ENCODE peak calls at places on chromosome 20, in six cellular contexts. One of them, this sample, is unnamed.

GRCh38 chr20:6069669-6070068 is 15.8 kb upstream of the LRRN4 start:
- DNase-seq in fibroblast of the aortic adventitia: no peak
- DNase-seq in fibroblast of lung: no peak
- DNase-seq in cardiac muscle cell: no peak
- DNase-seq in retinal pigment epithelial cell: no peak
- DNase-seq in GM12865: no peak
- DNase-seq in this sample: no peak

GRCh38 chr20:46312075-46312944 is 4.0 kb upstream of the CDH22 start:
- DNase-seq in retinal pigment epithelial cell: no peak
- DNase-seq in fibroblast of lung: no peak
- DNase-seq in GM12865: no peak
- DNase-seq in cardiac muscle cell: peak; percentile 77
- DNase-seq in fibroblast of the aortic adventitia: no peak
- DNase-seq in this sample: no peak

GRCh38 chr20:42366626-42367025 is 748.4 kb upstream of the CHD6 start:
- DNase-seq in cardiac muscle cell: no peak
- DNase-seq in fibroblast of lung: no peak
- DNase-seq in GM12865: peak; percentile 4
- DNase-seq in retinal pigment epithelial cell: no peak
- DNase-seq in fibroblast of the aortic adventitia: no peak
- DNase-seq in this sample: no peak

GRCh38 chr20:34579191-34579661 is 20.7 kb downstream of the MAP1LC3A start:
- DNase-seq in retinal pigment epithelial cell: no peak
- DNase-seq in GM12865: no peak
- DNase-seq in fibroblast of lung: peak; percentile 78
- DNase-seq in cardiac muscle cell: no peak
- DNase-seq in fibroblast of the aortic adventitia: peak; percentile 78
- DNase-seq in this sample: peak; percentile 90

GRCh38 chr20:32036252-32036651 is 15.8 kb upstream of the HCK start:
- DNase-seq in fibroblast of the aortic adventitia: no peak
- DNase-seq in fibroblast of lung: no peak
- DNase-seq in retinal pigment epithelial cell: no peak
- DNase-seq in cardiac muscle cell: no peak
- DNase-seq in GM12865: no peak
- DNase-seq in this sample: no peak

GRCh38 chr20:49292010-49292409 is 14.2 kb upstream of the ZNFX1 start:
- DNase-seq in GM12865: no peak
- DNase-seq in fibroblast of lung: no peak
- DNase-seq in fibroblast of the aortic adventitia: no peak
- DNase-seq in cardiac muscle cell: no peak
- DNase-seq in retinal pigment epithelial cell: no peak
- DNase-seq in this sample: no peak

GRCh38 chr20:40103420-40103819 is 585.6 kb downstream of the MAFB start:
- DNase-seq in fibroblast of lung: no peak
- DNase-seq in fibroblast of the aortic adventitia: no peak
- DNase-seq in cardiac muscle cell: no peak
- DNase-seq in GM12865: no peak
- DNase-seq in retinal pigment epithelial cell: no peak
- DNase-seq in this sample: no peak

GRCh38 chr20:62860924-62861691 is 514 bp downstream of the TCFL5 start:
- DNase-seq in cardiac muscle cell: peak; percentile 30
- DNase-seq in fibroblast of lung: peak; percentile 25
- DNase-seq in retinal pigment epithelial cell: no peak
- DNase-seq in GM12865: peak; percentile 46
- DNase-seq in fibroblast of the aortic adventitia: no peak
- DNase-seq in this sample: no peak

GRCh38 chr20:19430641-19431307 is 218.3 kb downstream of the SLC24A3 start:
- DNase-seq in fibroblast of the aortic adventitia: no peak
- DNase-seq in GM12865: no peak
- DNase-seq in retinal pigment epithelial cell: no peak
- DNase-seq in fibroblast of lung: no peak
- DNase-seq in cardiac muscle cell: no peak
- DNase-seq in this sample: no peak

GRCh38 chr20:17938889-17939619 is 29.5 kb downstream of the SNX5 start:
- DNase-seq in fibroblast of lung: peak; percentile 55
- DNase-seq in retinal pigment epithelial cell: peak; percentile 61
- DNase-seq in fibroblast of the aortic adventitia: peak; percentile 69
- DNase-seq in GM12865: peak; percentile 85
- DNase-seq in cardiac muscle cell: peak; percentile 92
- DNase-seq in this sample: peak; percentile 65

GRCh38 chr20:59207742-59208357 is 44.2 kb downstream of the ZNF831 start:
- DNase-seq in GM12865: peak; percentile 78
- DNase-seq in fibroblast of the aortic adventitia: no peak
- DNase-seq in fibroblast of lung: no peak
- DNase-seq in cardiac muscle cell: peak; percentile 71
- DNase-seq in retinal pigment epithelial cell: no peak
- DNase-seq in this sample: peak; percentile 10

GRCh38 chr20:38932457-38933120 is 6.4 kb downstream of the FAM83D start:
- DNase-seq in cardiac muscle cell: no peak
- DNase-seq in GM12865: no peak
- DNase-seq in fibroblast of the aortic adventitia: peak; percentile 90
- DNase-seq in retinal pigment epithelial cell: no peak
- DNase-seq in fibroblast of lung: peak; percentile 76
- DNase-seq in this sample: peak; percentile 84
- H3K4me3 ChIP-seq in cardiac muscle cell: no peak overlapping the region
- H3K4me3 ChIP-seq in GM12865: no peak overlapping the region
- H3K4me3 ChIP-seq in fibroblast of the aortic adventitia: peak overlapping the region; percentile 38
- H3K4me3 ChIP-seq in retinal pigment epithelial cell: no peak overlapping the region
- H3K4me3 ChIP-seq in fibroblast of lung: no peak overlapping the region
- H3K4me3 ChIP-seq in this sample: peak overlapping the region; percentile 0

GRCh38 chr20:53959849-53960585 is 110.4 kb downstream of the BCAS1 start:
- DNase-seq in cardiac muscle cell: no peak
- DNase-seq in fibroblast of the aortic adventitia: peak; percentile 67
- DNase-seq in retinal pigment epithelial cell: no peak
- DNase-seq in GM12865: no peak
- DNase-seq in fibroblast of lung: peak; percentile 36
- DNase-seq in this sample: peak; percentile 48

GRCh38 chr20:53958240-53958639 is 112.2 kb downstream of the BCAS1 start:
- DNase-seq in GM12865: no peak
- DNase-seq in cardiac muscle cell: no peak
- DNase-seq in fibroblast of the aortic adventitia: no peak
- DNase-seq in retinal pigment epithelial cell: no peak
- DNase-seq in fibroblast of lung: no peak
- DNase-seq in this sample: no peak

GRCh38 chr20:53954734-53955658 is 115.4 kb downstream of the BCAS1 start:
- DNase-seq in cardiac muscle cell: no peak
- DNase-seq in fibroblast of the aortic adventitia: no peak
- DNase-seq in GM12865: no peak
- DNase-seq in retinal pigment epithelial cell: no peak
- DNase-seq in fibroblast of lung: no peak
- DNase-seq in this sample: no peak

GRCh38 chr20:53956013-53956715 is 114.2 kb downstream of the BCAS1 start:
- DNase-seq in fibroblast of the aortic adventitia: no peak
- DNase-seq in GM12865: no peak
- DNase-seq in cardiac muscle cell: no peak
- DNase-seq in retinal pigment epithelial cell: no peak
- DNase-seq in fibroblast of lung: no peak
- DNase-seq in this sample: no peak

GRCh38 chr20:53957421-53958172 is 112.8 kb downstream of the BCAS1 start:
- DNase-seq in cardiac muscle cell: no peak
- DNase-seq in retinal pigment epithelial cell: no peak
- DNase-seq in fibroblast of the aortic adventitia: peak; percentile 87
- DNase-seq in fibroblast of lung: peak; percentile 90
- DNase-seq in GM12865: no peak
- DNase-seq in this sample: peak; percentile 53
- TF ChIP-seq CTCF in cardiac muscle cell: peak; percentile 41
- TF ChIP-seq CTCF in retinal pigment epithelial cell: peak; percentile 48
- TF ChIP-seq CTCF in fibroblast of the aortic adventitia: peak; percentile 51
- TF ChIP-seq CTCF in fibroblast of lung: no peak
- TF ChIP-seq CTCF in GM12865: no peak
- TF ChIP-seq CTCF in this sample: peak; percentile 21

DNA sequence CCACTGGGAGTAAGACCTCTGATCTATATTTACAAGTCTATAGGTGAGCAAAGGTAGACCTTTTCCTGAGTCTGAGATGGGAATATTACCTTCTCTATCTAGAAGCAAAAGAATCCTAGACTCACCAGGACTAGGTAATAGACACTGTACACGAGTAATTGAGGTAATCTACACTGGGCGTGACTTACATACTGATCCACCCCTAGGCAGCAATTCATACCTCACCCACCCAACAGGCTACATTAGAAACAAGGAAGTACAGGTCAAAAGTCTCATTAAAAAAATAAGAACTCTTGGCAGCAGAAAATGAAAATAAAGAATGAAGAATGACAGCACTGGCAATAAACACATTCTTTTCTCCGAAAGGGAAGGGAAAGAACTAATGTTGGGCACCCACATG is 7.6 kb downstream of the CSNK2A1 start:
- DNase-seq in fibroblast of the aortic adventitia: no peak
- DNase-seq in retinal pigment epithelial cell: peak; percentile 52
- DNase-seq in GM12865: no peak
- DNase-seq in cardiac muscle cell: no peak
- DNase-seq in fibroblast of lung: peak; percentile 33
- DNase-seq in this sample: no peak
- H3K4me3 ChIP-seq in fibroblast of the aortic adventitia: no peak overlapping the region
- H3K4me3 ChIP-seq in retinal pigment epithelial cell: peak overlapping the region; percentile 13
- H3K4me3 ChIP-seq in GM12865: no peak overlapping the region
- H3K4me3 ChIP-seq in cardiac muscle cell: no peak overlapping the region
- H3K4me3 ChIP-seq in fibroblast of lung: no peak overlapping the region
- H3K4me3 ChIP-seq in this sample: no peak overlapping the region

GRCh38 chr20:44268802-44269201 is 21.7 kb downstream of the GDAP1L1 start:
- DNase-seq in fibroblast of lung: no peak
- DNase-seq in GM12865: no peak
- DNase-seq in cardiac muscle cell: no peak
- DNase-seq in fibroblast of the aortic adventitia: no peak
- DNase-seq in retinal pigment epithelial cell: no peak
- DNase-seq in this sample: no peak

GRCh38 chr20:44274303-44275017 is 27.4 kb downstream of the GDAP1L1 start:
- DNase-seq in retinal pigment epithelial cell: no peak
- DNase-seq in fibroblast of the aortic adventitia: no peak
- DNase-seq in GM12865: no peak
- DNase-seq in cardiac muscle cell: no peak
- DNase-seq in fibroblast of lung: no peak
- DNase-seq in this sample: no peak

GRCh38 chr20:44273231-44274215 is 26.4 kb downstream of the GDAP1L1 start:
- DNase-seq in fibroblast of the aortic adventitia: no peak
- DNase-seq in retinal pigment epithelial cell: no peak
- DNase-seq in cardiac muscle cell: no peak
- DNase-seq in fibroblast of lung: no peak
- DNase-seq in GM12865: peak; percentile 37
- DNase-seq in this sample: no peak

DNA sequence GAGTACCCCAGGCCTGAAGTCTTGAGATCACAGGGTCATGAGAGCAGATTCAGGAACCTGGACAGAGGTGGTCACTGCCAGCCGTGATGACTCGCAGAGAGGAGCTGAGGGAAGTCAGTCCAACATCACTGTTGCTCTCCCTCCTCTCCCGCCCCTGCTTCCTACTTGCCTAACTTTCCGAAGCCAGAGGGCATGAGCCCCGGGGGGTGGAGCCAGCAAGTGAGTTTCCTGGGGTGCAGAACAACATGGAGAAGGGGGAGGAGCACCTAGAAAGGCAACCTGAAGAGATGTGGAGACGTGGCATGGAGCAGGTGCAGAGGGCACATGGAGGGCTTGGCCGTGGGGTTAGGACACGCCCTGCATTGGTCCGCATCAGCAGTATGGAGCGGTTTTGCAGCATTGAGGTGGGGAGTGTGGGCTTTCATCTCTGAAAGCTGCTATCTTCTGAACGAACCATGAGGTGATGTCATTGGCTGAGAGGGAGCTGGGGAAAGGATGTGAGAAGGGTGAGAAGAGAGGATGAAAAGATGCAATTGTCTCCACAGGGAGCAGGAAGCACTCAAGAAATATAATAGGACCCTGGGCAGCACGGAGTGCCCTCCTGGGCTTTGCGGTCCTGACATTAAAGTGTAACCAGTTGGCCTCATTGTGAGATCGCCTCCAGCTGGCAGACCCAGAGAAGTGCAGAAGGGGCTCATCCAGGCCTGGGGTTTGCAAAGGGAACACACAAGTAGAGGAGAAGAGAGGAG is 25.0 kb downstream of the GDAP1L1 start:
- DNase-seq in cardiac muscle cell: no peak
- DNase-seq in fibroblast of lung: no peak
- DNase-seq in fibroblast of the aortic adventitia: no peak
- DNase-seq in GM12865: no peak
- DNase-seq in retinal pigment epithelial cell: no peak
- DNase-seq in this sample: no peak
- TF ChIP-seq CTCF in cardiac muscle cell: peak; percentile 19
- TF ChIP-seq CTCF in fibroblast of lung: no peak
- TF ChIP-seq CTCF in fibroblast of the aortic adventitia: no peak
- TF ChIP-seq CTCF in GM12865: no peak
- TF ChIP-seq CTCF in retinal pigment epithelial cell: peak; percentile 38
- TF ChIP-seq CTCF in this sample: peak; percentile 22

GRCh38 chr20:64116541-64117423 is 9.4 kb upstream of the NPBWR2 start:
- DNase-seq in GM12865: no peak
- DNase-seq in retinal pigment epithelial cell: no peak
- DNase-seq in cardiac muscle cell: no peak
- DNase-seq in fibroblast of the aortic adventitia: no peak
- DNase-seq in fibroblast of lung: no peak
- DNase-seq in this sample: no peak

GRCh38 chr20:64121586-64121985 is 14.2 kb upstream of the NPBWR2 start:
- DNase-seq in GM12865: no peak
- DNase-seq in cardiac muscle cell: no peak
- DNase-seq in fibroblast of the aortic adventitia: no peak
- DNase-seq in retinal pigment epithelial cell: no peak
- DNase-seq in fibroblast of lung: no peak
- DNase-seq in this sample: no peak

GRCh38 chr20:64116016-64116415 is 8.7 kb upstream of the NPBWR2 start:
- DNase-seq in retinal pigment epithelial cell: no peak
- DNase-seq in GM12865: no peak
- DNase-seq in cardiac muscle cell: no peak
- DNase-seq in fibroblast of the aortic adventitia: no peak
- DNase-seq in fibroblast of lung: no peak
- DNase-seq in this sample: no peak

GRCh38 chr20:64119301-64119680 is 11.9 kb upstream of the NPBWR2 start:
- DNase-seq in retinal pigment epithelial cell: no peak
- DNase-seq in fibroblast of lung: no peak
- DNase-seq in fibroblast of the aortic adventitia: no peak
- DNase-seq in GM12865: no peak
- DNase-seq in cardiac muscle cell: no peak
- DNase-seq in this sample: no peak

GRCh38 chr20:64119681-64120341 is 12.4 kb upstream of the NPBWR2 start:
- DNase-seq in cardiac muscle cell: no peak
- DNase-seq in GM12865: no peak
- DNase-seq in retinal pigment epithelial cell: no peak
- DNase-seq in fibroblast of lung: no peak
- DNase-seq in fibroblast of the aortic adventitia: peak; percentile 2
- DNase-seq in this sample: no peak
- H3K4me3 ChIP-seq in cardiac muscle cell: no peak overlapping the region
- H3K4me3 ChIP-seq in GM12865: peak overlapping the region; percentile 32
- H3K4me3 ChIP-seq in retinal pigment epithelial cell: no peak overlapping the region
- H3K4me3 ChIP-seq in fibroblast of lung: no peak overlapping the region
- H3K4me3 ChIP-seq in fibroblast of the aortic adventitia: no peak overlapping the region
- H3K4me3 ChIP-seq in this sample: no peak overlapping the region

GRCh38 chr20:20593447-20594170 is 118.8 kb downstream of the RALGAPA2 start:
- DNase-seq in retinal pigment epithelial cell: no peak
- DNase-seq in cardiac muscle cell: peak; percentile 55
- DNase-seq in fibroblast of lung: peak; percentile 48
- DNase-seq in GM12865: peak; percentile 66
- DNase-seq in fibroblast of the aortic adventitia: peak; percentile 57
- DNase-seq in this sample: peak; percentile 74

GRCh38 chr20:20594171-20594530 is 118.3 kb downstream of the RALGAPA2 start:
- DNase-seq in fibroblast of lung: peak; percentile 15
- DNase-seq in fibroblast of the aortic adventitia: peak; percentile 71
- DNase-seq in cardiac muscle cell: no peak
- DNase-seq in retinal pigment epithelial cell: no peak
- DNase-seq in GM12865: peak; percentile 33
- DNase-seq in this sample: peak; percentile 53
- TF ChIP-seq CTCF in fibroblast of lung: no peak
- TF ChIP-seq CTCF in fibroblast of the aortic adventitia: peak; percentile 44
- TF ChIP-seq CTCF in cardiac muscle cell: peak; percentile 25
- TF ChIP-seq CTCF in retinal pigment epithelial cell: peak; percentile 29
- TF ChIP-seq CTCF in GM12865: peak; percentile 12
- TF ChIP-seq CTCF in this sample: peak; percentile 31